ENCODE peak calls at places on chromosomes 7 and 10, in four cellular contexts. L is ascending aorta, C is GM23338, O is foreskin keratinocyte. E is an unnamed sample.

GRCh38 chr10:47329905-47330304 is 7.7 kb downstream of the GDF2 start:
- DNase-seq in L (no peak), C (no peak), O (no peak), E (no peak)

GRCh38 chr7:47492720-47493119 is 89.2 kb downstream of the TNS3 start:
- DNase-seq in L (no peak), C (no peak), O (no peak), E (no peak)

GRCh38 chr7:123570390-123571182 is 13.0 kb upstream of the NDUFA5 start:
- DNase-seq in L (no peak), C (no peak), O (peak; percentile 78), E (no peak)

GRCh38 chr7:81460646-81461045 is 309.2 kb downstream of the HGF start:
- DNase-seq in L (no peak), C (no peak), O (no peak), E (no peak)

GRCh38 chr10:74079914-74080590 is 70.6 kb downstream of the AP3M1 start:
- DNase-seq in L (no peak), C (peak; percentile 54), O (no peak), E (no peak)

GRCh38 chr7:66140924-66141323 is 26.3 kb downstream of the CRCP start:
- DNase-seq in L (peak; percentile 72), C (peak; percentile 57), O (peak; percentile 32), E (no peak)

GRCh38 chr10:53434413-53434812 is 661.8 kb upstream of the MBL2 start:
- DNase-seq in L (no peak), C (peak; percentile 17), O (no peak), E (no peak)

GRCh38 chr7:891805-892204 is 15.5 kb downstream of the GET4 start:
- DNase-seq in L (no peak), C (no peak), O (no peak), E (no peak)

GRCh38 chr10:118563373-118563890 is 32.0 kb downstream of the PRLHR start:
- DNase-seq in L (no peak), C (no peak), O (no peak), E (no peak)

GRCh38 chr10:26435852-26436251 is 2.3 kb upstream of the APBB1IP start:
- DNase-seq in L (no peak), C (no peak), O (no peak), E (no peak)

GRCh38 chr10:71878327-71879034 is 27.4 kb upstream of the PSAP start:
- DNase-seq in L (no peak), C (peak; percentile 31), O (no peak), E (no peak)

GRCh38 chr10:104317195-104318095 is 20.8 kb downstream of the ITPRIP start:
- DNase-seq in L (no peak), C (no peak), O (no peak), E (no peak)

GRCh38 chr7:128166603-128167315 is 74.3 kb upstream of the LEP start:
- DNase-seq in L (peak; percentile 57), C (peak; percentile 70), O (no peak), E (no peak)

GRCh38 chr7:519974-520458 is 370 bp upstream of the PDGFA start:
- DNase-seq in L (no peak), C (peak; percentile 87), O (no peak), E (no peak)

GRCh38 chr7:116859323-116859722 is 3.1 kb upstream of the CAPZA2 start:
- DNase-seq in L (no peak), C (no peak), O (peak; percentile 59), E (no peak)

GRCh38 chr7:90351987-90352386 is 5.5 kb downstream of the GTPBP10 start:
- DNase-seq in L (no peak), C (no peak), O (no peak), E (no peak)

GRCh38 chr7:6533893-6534804 is 17.1 kb downstream of the GRID2IP start:
- DNase-seq in L (no peak), C (no peak), O (no peak), E (no peak)

GRCh38 chr7:96422388-96422787 is 100.5 kb upstream of the SLC25A13 start:
- DNase-seq in L (no peak), C (no peak), O (no peak), E (no peak)

GRCh38 chr7:47253650-47254080 is 328.2 kb downstream of the TNS3 start:
- DNase-seq in L (no peak), C (no peak), O (no peak), E (no peak)

GRCh38 chr7:105277341-105277740 is 111.4 kb downstream of the SRPK2 start:
- DNase-seq in L (no peak), C (no peak), O (peak; percentile 69), E (no peak)

GRCh38 chr10:955820-956217 is 24.3 kb upstream of the LARP4B start:
- DNase-seq in L (no peak), C (no peak), O (no peak), E (no peak)

GRCh38 chr10:6579904-6580278 is at the start of gene PRKCQ:
- DNase-seq in L (no peak), C (peak; percentile 61), O (no peak), E (no peak)

GRCh38 chr7:155489158-155489840 is 31.4 kb downstream of the EN2 start:
- DNase-seq in L (peak; percentile 59), C (no peak), O (no peak), E (no peak)

GRCh38 chr7:155484483-155485399 is 26.8 kb downstream of the EN2 start:
- DNase-seq in L (peak; percentile 54), C (no peak), O (no peak), E (no peak)

GRCh38 chr7:155487509-155488482 is 29.9 kb downstream of the EN2 start:
- DNase-seq in L (peak; percentile 49), C (no peak), O (no peak), E (no peak)

GRCh38 chr7:155488483-155489127 is 30.7 kb downstream of the EN2 start:
- DNase-seq in L (peak; percentile 16), C (no peak), O (no peak), E (no peak)

DNA sequence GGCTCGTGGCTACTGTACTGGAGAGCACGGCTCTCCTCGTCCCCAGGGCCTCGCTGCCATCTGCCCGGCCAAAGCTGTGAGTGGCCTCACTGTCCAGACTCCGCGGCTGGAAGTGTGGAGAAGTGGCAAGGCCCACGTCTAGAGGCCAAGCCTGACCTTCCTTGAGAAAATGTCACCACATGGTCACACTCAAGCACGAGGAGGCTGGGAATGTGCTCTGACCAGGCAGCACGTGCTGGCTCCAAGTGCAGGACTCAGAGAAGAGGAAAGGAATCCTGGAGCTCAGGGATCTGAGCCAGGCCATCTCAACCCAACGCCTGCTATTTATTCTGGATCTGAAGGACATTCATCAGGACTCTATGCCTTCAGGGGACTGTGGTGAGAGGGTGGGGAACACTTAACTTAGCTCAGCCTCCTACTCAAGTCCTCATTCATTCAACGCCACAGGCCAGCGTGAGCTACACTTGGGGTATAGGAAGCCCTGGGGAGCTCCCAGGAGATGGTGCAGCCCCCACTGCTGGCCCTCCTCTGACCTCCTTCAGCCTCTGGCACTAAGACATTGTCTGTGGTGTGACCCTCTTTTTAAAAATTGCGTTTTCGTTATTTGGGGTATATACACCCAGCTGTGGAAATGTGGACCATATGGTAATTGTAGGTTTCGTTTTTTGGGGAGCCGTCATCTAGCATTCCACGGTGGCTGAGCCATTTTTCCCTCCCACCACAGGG is 29.0 kb downstream of the EN2 start:
- DNase-seq in L (peak; percentile 50), C (no peak), O (no peak), E (no peak)
- H3K27me3 ChIP-seq in L (no peaks in the 10 kb centered on the region), C (peaks cover 62% of the 10 kb centered on the region), O (peaks cover 13% of the 10 kb centered on the region), E (no peaks in the 10 kb centered on the region)

GRCh38 chr10:67695555-67695954 is 440 bp downstream of the CTNNA3 start:
- DNase-seq in L (no peak), C (no peak), O (no peak), E (no peak)
- H3K4me1 ChIP-seq in L (no peaks in the 10 kb centered on the region), C (no peaks in the 10 kb centered on the region), O (no peaks in the 10 kb centered on the region), E (peaks cover 39% of the 10 kb centered on the region)

GRCh38 chr7:55095672-55096071 is 76.9 kb downstream of the EGFR start:
- DNase-seq in L (no peak), C (no peak), O (no peak), E (no peak)

GRCh38 chr7:55094122-55094690 is 75.4 kb downstream of the EGFR start:
- DNase-seq in L (no peak), C (no peak), O (no peak), E (no peak)

GRCh38 chr7:55093674-55094073 is 74.9 kb downstream of the EGFR start:
- DNase-seq in L (no peak), C (no peak), O (no peak), E (no peak)

GRCh38 chr7:55099086-55099831 is 80.4 kb downstream of the EGFR start:
- DNase-seq in L (no peak), C (no peak), O (no peak), E (no peak)

DNA sequence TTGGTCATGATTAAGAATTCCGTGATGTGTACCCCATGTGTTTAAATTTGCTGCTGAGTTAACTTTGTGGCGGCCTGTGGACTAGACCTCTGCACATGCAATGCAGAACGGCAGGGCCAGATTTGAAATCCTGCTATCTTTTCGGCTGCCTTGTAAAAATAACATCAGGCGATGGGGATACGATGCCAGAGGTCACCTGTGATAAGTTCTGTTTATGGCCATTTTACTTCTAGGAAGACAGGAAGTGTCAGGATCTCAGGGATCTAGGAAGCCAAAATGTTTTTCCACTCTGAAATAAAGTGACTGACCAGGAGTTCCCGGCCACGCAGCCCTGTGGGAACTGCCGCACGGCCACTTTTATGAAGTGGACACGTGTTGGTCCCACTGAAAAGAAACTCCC is 77.5 kb downstream of the EGFR start:
- DNase-seq in L (no peak), C (no peak), O (no peak), E (no peak)
- H3K27me3 ChIP-seq in L (no peaks in the 10 kb centered on the region), C (no peaks in the 10 kb centered on the region), O (no peaks in the 10 kb centered on the region), E (no peaks in the 10 kb centered on the region)

GRCh38 chr10:30818010-30818660 is 188.6 kb upstream of the LYZL2 start:
- DNase-seq in L (peak; percentile 87), C (no peak), O (no peak), E (no peak)
- H3K4me1 ChIP-seq in L (peaks cover 6% of the 10 kb centered on the region), C (peaks cover 13% of the 10 kb centered on the region), O (no peaks in the 10 kb centered on the region), E (peaks cover 89% of the 10 kb centered on the region)

DNA sequence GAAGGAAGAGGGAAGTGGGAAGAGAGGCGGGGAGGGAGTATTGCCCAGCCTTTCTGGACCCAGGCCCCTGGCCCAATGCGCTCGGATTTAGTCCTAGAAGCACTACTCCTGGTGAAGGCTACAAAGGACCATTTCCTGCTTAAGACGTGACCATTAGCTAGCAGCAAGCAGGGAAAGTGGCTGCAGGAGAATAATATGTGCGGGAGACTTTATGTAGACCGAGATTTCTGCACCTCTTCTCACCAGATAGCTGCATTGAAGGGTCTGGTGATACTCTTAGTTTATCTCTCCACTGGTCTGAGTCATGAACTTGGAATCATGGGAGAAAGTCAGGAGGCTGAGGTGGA is 3.1 kb downstream of the VAX1 start:
- DNase-seq in L (no peak), C (peak; percentile 43), O (no peak), E (no peak)
- H3K27me3 ChIP-seq in L (peaks cover 30% of the 10 kb centered on the region), C (peaks cover 98% of the 10 kb centered on the region), O (peaks cover 81% of the 10 kb centered on the region), E (peaks cover 21% of the 10 kb centered on the region)

DNA sequence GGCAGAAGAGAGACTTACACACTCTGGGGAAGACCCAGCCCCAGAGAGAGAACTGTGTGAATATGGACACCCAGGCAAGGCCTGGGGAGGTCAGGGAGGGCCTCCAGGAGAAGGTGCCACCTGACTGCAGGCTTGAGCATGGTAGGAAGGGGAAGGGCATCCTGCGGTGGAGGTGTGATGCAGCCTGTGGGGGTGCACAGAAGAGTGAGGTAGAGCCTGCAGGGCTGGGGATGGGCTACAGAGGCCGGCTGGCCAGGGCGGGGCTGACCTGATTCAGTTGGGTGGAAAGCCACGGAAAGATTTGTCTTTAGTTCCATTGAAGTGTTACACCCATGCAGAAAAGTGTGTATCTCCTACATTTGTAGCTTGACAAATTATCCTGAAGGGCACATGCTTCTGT is 47.6 kb downstream of the ZMIZ1 start:
- DNase-seq in L (no peak), C (no peak), O (no peak), E (no peak)
- H3K4me1 ChIP-seq in L (peaks cover 10% of the 10 kb centered on the region), C (peaks cover 21% of the 10 kb centered on the region), O (no peaks in the 10 kb centered on the region), E (peaks cover 35% of the 10 kb centered on the region)